ENCODE peak calls at places on chromosomes 3 and 15, in five cellular contexts. One of them, this sample, is unnamed.

GRCh38 chr3:155766206-155766605 is 21.3 kb upstream of the PLCH1 start:
- DNase-seq in Panc1: no peak
- DNase-seq in ovary: no peak
- DNase-seq in IMR-90: peak; percentile 73
- DNase-seq in heart right ventricle: no peak
- DNase-seq in this sample: peak; percentile 51

GRCh38 chr15:44501768-44502366 is 35.1 kb upstream of the EIF3J start:
- DNase-seq in heart right ventricle: no peak
- DNase-seq in IMR-90: peak; percentile 66
- DNase-seq in ovary: no peak
- DNase-seq in Panc1: no peak
- DNase-seq in this sample: peak; percentile 24

GRCh38 chr3:194736896-194737600 is 51.4 kb downstream of the FAM43A start:
- DNase-seq in heart right ventricle: no peak
- DNase-seq in IMR-90: no peak
- DNase-seq in ovary: no peak
- DNase-seq in Panc1: no peak
- DNase-seq in this sample: no peak

GRCh38 chr3:22587446-22587845 is 615.7 kb upstream of the UBE2E2 start:
- DNase-seq in heart right ventricle: no peak
- DNase-seq in IMR-90: no peak
- DNase-seq in Panc1: no peak
- DNase-seq in ovary: no peak
- DNase-seq in this sample: no peak

GRCh38 chr3:84772841-84773240 is 185.9 kb upstream of the CADM2 start:
- DNase-seq in IMR-90: no peak
- DNase-seq in heart right ventricle: no peak
- DNase-seq in ovary: no peak
- DNase-seq in Panc1: no peak
- DNase-seq in this sample: no peak

GRCh38 chr3:133393204-133393603 is 6.7 kb upstream of the BFSP2 start:
- DNase-seq in heart right ventricle: no peak
- DNase-seq in Panc1: no peak
- DNase-seq in ovary: no peak
- DNase-seq in IMR-90: no peak
- DNase-seq in this sample: no peak

GRCh38 chr15:45021331-45021730 is 1.7 kb upstream of the SORD start:
- DNase-seq in ovary: no peak
- DNase-seq in IMR-90: peak; percentile 32
- DNase-seq in heart right ventricle: no peak
- DNase-seq in Panc1: no peak
- DNase-seq in this sample: no peak

GRCh38 chr3:78951546-78951945 is 816.3 kb downstream of the ROBO1 start:
- DNase-seq in heart right ventricle: no peak
- DNase-seq in Panc1: no peak
- DNase-seq in IMR-90: peak; percentile 84
- DNase-seq in ovary: no peak
- DNase-seq in this sample: peak; percentile 81

GRCh38 chr3:195139876-195140240 is 131.1 kb downstream of the XXYLT1 start:
- DNase-seq in heart right ventricle: no peak
- DNase-seq in Panc1: no peak
- DNase-seq in IMR-90: peak; percentile 62
- DNase-seq in ovary: no peak
- DNase-seq in this sample: no peak

GRCh38 chr15:41573396-41573795 is 14.4 kb downstream of the TYRO3 start:
- DNase-seq in Panc1: no peak
- DNase-seq in ovary: no peak
- DNase-seq in heart right ventricle: no peak
- DNase-seq in IMR-90: no peak
- DNase-seq in this sample: no peak

GRCh38 chr3:8600457-8600856 is 44.1 kb downstream of the SSUH2 start:
- DNase-seq in IMR-90: no peak
- DNase-seq in ovary: no peak
- DNase-seq in Panc1: no peak
- DNase-seq in heart right ventricle: no peak
- DNase-seq in this sample: no peak

GRCh38 chr15:50945725-50946124 is 37.2 kb downstream of the AP4E1 start:
- DNase-seq in ovary: no peak
- DNase-seq in Panc1: no peak
- DNase-seq in heart right ventricle: no peak
- DNase-seq in IMR-90: peak; percentile 28
- DNase-seq in this sample: no peak

GRCh38 chr3:24117508-24117907 is 172.4 kb downstream of the NR1D2 start:
- DNase-seq in heart right ventricle: no peak
- DNase-seq in Panc1: no peak
- DNase-seq in ovary: no peak
- DNase-seq in IMR-90: no peak
- DNase-seq in this sample: no peak

GRCh38 chr15:91068436-91068835 is 31.6 kb upstream of the SV2B start:
- DNase-seq in Panc1: no peak
- DNase-seq in heart right ventricle: no peak
- DNase-seq in ovary: no peak
- DNase-seq in IMR-90: no peak
- DNase-seq in this sample: no peak

GRCh38 chr15:36921484-36922091 is 178.8 kb downstream of the MEIS2 start:
- DNase-seq in IMR-90: no peak
- DNase-seq in heart right ventricle: no peak
- DNase-seq in Panc1: no peak
- DNase-seq in ovary: no peak
- DNase-seq in this sample: no peak

GRCh38 chr3:50331364-50331907 is 3.4 kb upstream of the TUSC2 start:
- DNase-seq in Panc1: no peak
- DNase-seq in IMR-90: no peak
- DNase-seq in ovary: no peak
- DNase-seq in heart right ventricle: no peak
- DNase-seq in this sample: no peak

GRCh38 chr15:58587481-58587880 is 155.7 kb downstream of the LIPC start:
- DNase-seq in ovary: no peak
- DNase-seq in heart right ventricle: no peak
- DNase-seq in Panc1: no peak
- DNase-seq in IMR-90: peak; percentile 28
- DNase-seq in this sample: no peak

GRCh38 chr3:152322756-152323155 is 54.0 kb downstream of the MBNL1 start:
- DNase-seq in Panc1: no peak
- DNase-seq in IMR-90: no peak
- DNase-seq in ovary: no peak
- DNase-seq in heart right ventricle: no peak
- DNase-seq in this sample: no peak

GRCh38 chr3:152497457-152497856 is 228.7 kb downstream of the MBNL1 start:
- DNase-seq in Panc1: no peak
- DNase-seq in heart right ventricle: no peak
- DNase-seq in IMR-90: peak; percentile 24
- DNase-seq in ovary: no peak
- DNase-seq in this sample: no peak

GRCh38 chr3:47120138-47120537 is 43.8 kb downstream of the SETD2 start:
- DNase-seq in heart right ventricle: no peak
- DNase-seq in IMR-90: no peak
- DNase-seq in ovary: no peak
- DNase-seq in Panc1: no peak
- DNase-seq in this sample: no peak

GRCh38 chr3:13708301-13708700 is 159.4 kb downstream of the FBLN2 start:
- DNase-seq in Panc1: no peak
- DNase-seq in ovary: no peak
- DNase-seq in IMR-90: no peak
- DNase-seq in heart right ventricle: no peak
- DNase-seq in this sample: no peak

DNA sequence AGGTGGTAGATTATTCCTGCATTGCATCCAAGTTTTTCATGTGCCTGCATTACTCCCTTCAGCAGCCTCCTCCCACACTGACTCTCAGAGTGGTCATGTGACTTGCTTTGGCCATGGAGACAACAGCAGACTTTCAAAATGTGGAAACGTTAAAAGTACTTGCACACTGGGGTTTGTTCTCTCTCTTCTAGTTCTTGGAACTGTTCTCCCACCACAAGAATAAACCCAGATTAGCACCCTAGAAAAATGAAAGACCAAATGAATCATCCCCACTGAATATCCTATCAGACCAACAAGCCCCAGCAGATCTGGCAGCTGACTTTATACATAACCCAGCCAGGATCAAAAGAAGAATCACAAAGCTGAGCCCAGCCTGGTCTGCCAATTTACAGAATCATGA is 398.5 kb downstream of the VPS13C start:
- DNase-seq in ovary: no peak
- DNase-seq in IMR-90: no peak
- DNase-seq in Panc1: no peak
- DNase-seq in heart right ventricle: no peak
- DNase-seq in this sample: no peak
- TF ChIP-seq CTCF in ovary: no peak
- TF ChIP-seq CTCF in IMR-90: no peak
- TF ChIP-seq CTCF in Panc1: no peak
- TF ChIP-seq CTCF in heart right ventricle: no peak
- TF ChIP-seq CTCF in this sample: no peak

GRCh38 chr3:20608054-20608738 is 422.2 kb upstream of the SGO1 start:
- DNase-seq in Panc1: no peak
- DNase-seq in IMR-90: no peak
- DNase-seq in ovary: no peak
- DNase-seq in heart right ventricle: no peak
- DNase-seq in this sample: no peak
- H3K9me3 ChIP-seq in Panc1: peaks cover 3% of the 10 kb centered on the region
- H3K9me3 ChIP-seq in IMR-90: peaks cover 2% of the 10 kb centered on the region
- H3K9me3 ChIP-seq in ovary: no peaks in the 10 kb centered on the region
- H3K9me3 ChIP-seq in heart right ventricle: peaks cover 13% of the 10 kb centered on the region
- H3K9me3 ChIP-seq in this sample: peaks cover under 1% of the 10 kb centered on the region

GRCh38 chr3:58085616-58086015 is 77.4 kb downstream of the FLNB start:
- DNase-seq in IMR-90: no peak
- DNase-seq in heart right ventricle: no peak
- DNase-seq in Panc1: no peak
- DNase-seq in ovary: no peak
- DNase-seq in this sample: no peak

GRCh38 chr3:58092516-58092915 is 84.3 kb downstream of the FLNB start:
- DNase-seq in heart right ventricle: no peak
- DNase-seq in Panc1: no peak
- DNase-seq in ovary: no peak
- DNase-seq in IMR-90: peak; percentile 21
- DNase-seq in this sample: no peak

GRCh38 chr3:58090351-58090750 is 82.1 kb downstream of the FLNB start:
- DNase-seq in heart right ventricle: no peak
- DNase-seq in Panc1: no peak
- DNase-seq in IMR-90: peak; percentile 86
- DNase-seq in ovary: no peak
- DNase-seq in this sample: peak; percentile 29

GRCh38 chr3:58084788-58085543 is 76.7 kb downstream of the FLNB start:
- DNase-seq in IMR-90: no peak
- DNase-seq in heart right ventricle: no peak
- DNase-seq in ovary: no peak
- DNase-seq in Panc1: no peak
- DNase-seq in this sample: no peak

DNA sequence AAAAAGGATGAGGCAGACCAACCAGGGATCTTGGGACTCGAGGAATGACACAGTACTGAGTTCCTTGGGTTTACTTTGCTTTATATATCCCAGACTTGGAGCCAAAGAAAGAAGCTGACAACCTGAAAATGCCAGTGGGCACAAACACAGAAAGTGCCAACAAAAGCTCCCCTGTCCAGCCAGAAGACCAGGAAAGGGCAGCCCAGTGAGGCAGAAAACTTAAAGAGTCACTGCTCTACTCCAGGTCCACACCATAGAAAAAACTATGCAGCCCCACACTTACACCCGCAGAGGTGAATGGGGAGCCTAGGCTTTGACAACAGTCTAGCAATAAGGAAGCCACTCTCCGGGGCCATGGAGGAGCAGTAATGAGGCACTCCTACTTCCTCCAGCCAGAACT is 80.3 kb downstream of the FLNB start:
- DNase-seq in ovary: no peak
- DNase-seq in heart right ventricle: no peak
- DNase-seq in Panc1: no peak
- DNase-seq in IMR-90: no peak
- DNase-seq in this sample: no peak
- TF ChIP-seq CTCF in ovary: no peak
- TF ChIP-seq CTCF in heart right ventricle: no peak
- TF ChIP-seq CTCF in Panc1: no peak
- TF ChIP-seq CTCF in IMR-90: no peak
- TF ChIP-seq CTCF in this sample: no peak

DNA sequence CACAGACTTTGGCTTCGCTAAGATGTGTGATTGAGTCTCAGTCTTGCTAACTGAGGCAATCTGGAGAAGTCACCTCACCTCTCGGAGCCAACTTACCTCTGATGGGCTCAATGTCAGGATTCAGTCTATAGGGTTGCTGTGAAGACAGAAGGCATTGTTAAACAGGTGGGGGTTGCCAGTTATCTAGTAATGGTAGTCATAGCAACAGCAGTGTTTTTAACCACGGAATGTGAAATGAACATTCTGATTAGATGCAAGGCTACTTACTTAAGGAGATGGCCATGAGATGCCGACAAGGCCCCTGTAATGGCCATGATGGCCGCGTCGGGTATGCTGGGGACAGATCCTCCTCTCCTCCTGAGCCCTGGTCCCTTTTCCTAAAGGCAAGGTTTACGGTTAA is 243.1 kb downstream of the GABRG3 start:
- DNase-seq in heart right ventricle: no peak
- DNase-seq in Panc1: no peak
- DNase-seq in ovary: no peak
- DNase-seq in IMR-90: no peak
- DNase-seq in this sample: no peak
- H3K9me3 ChIP-seq in heart right ventricle: no peaks in the 10 kb centered on the region
- H3K9me3 ChIP-seq in Panc1: no peaks in the 10 kb centered on the region
- H3K9me3 ChIP-seq in ovary: no peaks in the 10 kb centered on the region
- H3K9me3 ChIP-seq in IMR-90: peaks cover 43% of the 10 kb centered on the region
- H3K9me3 ChIP-seq in this sample: peaks cover 23% of the 10 kb centered on the region

GRCh38 chr3:44761347-44762169 is at the start of the genes KIAA1143 and KIF15:
- DNase-seq in IMR-90: peak; percentile 95
- DNase-seq in heart right ventricle: peak; percentile 97
- DNase-seq in ovary: peak; percentile 94
- DNase-seq in Panc1: peak; percentile 67
- DNase-seq in this sample: peak; percentile 85
- TF ChIP-seq CTCF in IMR-90: no peak
- TF ChIP-seq CTCF in heart right ventricle: no peak
- TF ChIP-seq CTCF in ovary: no peak
- TF ChIP-seq CTCF in Panc1: no peak
- TF ChIP-seq CTCF in this sample: no peak

This sample was measured in AG04450.